ENCODE peak calls at places on chromosomes 11 and 22, in seven cellular contexts. One of them, this sample, is unnamed.
A peak's percentile ranks its signal among the peaks of the same experiment; 100 is the strongest.

GRCh38 chr22:20729194-20729593 is 44.7 kb upstream of the SERPIND1 start:
- DNase-seq in fibroblast of lung: no peak
- DNase-seq in NCI-H345: no peak
- DNase-seq in H1: no peak
- DNase-seq in RCC 7860: no peak
- DNase-seq in EL: no peak
- DNase-seq in central memory CD4-positive, alpha-beta T cell: no peak
- DNase-seq in this sample: no peak

GRCh38 chr22:31818481-31819392 is 64.9 kb downstream of the DEPDC5 start:
- DNase-seq in RCC 7860: peak; percentile 70
- DNase-seq in EL: peak; percentile 18
- DNase-seq in fibroblast of lung: peak; percentile 68
- DNase-seq in NCI-H345: no peak
- DNase-seq in H1: no peak
- DNase-seq in central memory CD4-positive, alpha-beta T cell: no peak
- DNase-seq in this sample: no peak

GRCh38 chr22:44093791-44094190 is 69.7 kb downstream of the PARVB start:
- DNase-seq in fibroblast of lung: no peak
- DNase-seq in NCI-H345: no peak
- DNase-seq in central memory CD4-positive, alpha-beta T cell: no peak
- DNase-seq in H1: no peak
- DNase-seq in EL: no peak
- DNase-seq in RCC 7860: no peak
- DNase-seq in this sample: no peak

GRCh38 chr11:113817162-113817561 is 37.6 kb downstream of the CLDN25 start:
- DNase-seq in NCI-H345: no peak
- DNase-seq in H1: no peak
- DNase-seq in central memory CD4-positive, alpha-beta T cell: no peak
- DNase-seq in RCC 7860: no peak
- DNase-seq in EL: no peak
- DNase-seq in fibroblast of lung: peak; percentile 25
- DNase-seq in this sample: no peak

GRCh38 chr11:47269829-47270305 is at the start of gene MADD:
- DNase-seq in RCC 7860: peak; percentile 48
- DNase-seq in NCI-H345: peak; percentile 89
- DNase-seq in EL: peak; percentile 89
- DNase-seq in H1: no peak
- DNase-seq in fibroblast of lung: peak; percentile 73
- DNase-seq in central memory CD4-positive, alpha-beta T cell: peak; percentile 89
- DNase-seq in this sample: peak; percentile 88

GRCh38 chr22:24208012-24208749 is 26.9 kb downstream of the SUSD2 start:
- DNase-seq in RCC 7860: peak; percentile 62
- DNase-seq in central memory CD4-positive, alpha-beta T cell: no peak
- DNase-seq in H1: no peak
- DNase-seq in NCI-H345: no peak
- DNase-seq in EL: peak; percentile 96
- DNase-seq in fibroblast of lung: peak; percentile 99
- DNase-seq in this sample: no peak

GRCh38 chr11:25163421-25163820 is 666.6 kb downstream of the LUZP2 start:
- DNase-seq in RCC 7860: no peak
- DNase-seq in EL: no peak
- DNase-seq in fibroblast of lung: peak; percentile 84
- DNase-seq in NCI-H345: no peak
- DNase-seq in central memory CD4-positive, alpha-beta T cell: no peak
- DNase-seq in H1: no peak
- DNase-seq in this sample: no peak

GRCh38 chr11:83192846-83193245 is 666 bp upstream of the ANKRD42 start:
- DNase-seq in RCC 7860: no peak
- DNase-seq in central memory CD4-positive, alpha-beta T cell: no peak
- DNase-seq in fibroblast of lung: no peak
- DNase-seq in H1: no peak
- DNase-seq in NCI-H345: no peak
- DNase-seq in EL: no peak
- DNase-seq in this sample: no peak

GRCh38 chr22:39518996-39519680 is 1.2 kb upstream of the ATF4 start:
- DNase-seq in EL: no peak
- DNase-seq in H1: no peak
- DNase-seq in central memory CD4-positive, alpha-beta T cell: no peak
- DNase-seq in NCI-H345: no peak
- DNase-seq in RCC 7860: peak; percentile 31
- DNase-seq in fibroblast of lung: peak; percentile 46
- DNase-seq in this sample: no peak

GRCh38 chr11:78315724-78316123 is 101.9 kb downstream of the GAB2 start:
- DNase-seq in fibroblast of lung: no peak
- DNase-seq in H1: no peak
- DNase-seq in RCC 7860: no peak
- DNase-seq in central memory CD4-positive, alpha-beta T cell: no peak
- DNase-seq in NCI-H345: no peak
- DNase-seq in EL: no peak
- DNase-seq in this sample: no peak

GRCh38 chr11:123451183-123451907 is 21.3 kb downstream of the GRAMD1B start:
- DNase-seq in central memory CD4-positive, alpha-beta T cell: no peak
- DNase-seq in RCC 7860: no peak
- DNase-seq in NCI-H345: no peak
- DNase-seq in H1: no peak
- DNase-seq in EL: no peak
- DNase-seq in fibroblast of lung: no peak
- DNase-seq in this sample: no peak

GRCh38 chr11:113377606-113378005 is 10.0 kb upstream of the ANKK1 start:
- DNase-seq in fibroblast of lung: peak; percentile 45
- DNase-seq in H1: no peak
- DNase-seq in NCI-H345: no peak
- DNase-seq in EL: no peak
- DNase-seq in central memory CD4-positive, alpha-beta T cell: no peak
- DNase-seq in RCC 7860: no peak
- DNase-seq in this sample: no peak

GRCh38 chr11:117019871-117020270 is 78.4 kb downstream of the SIK3 start:
- DNase-seq in fibroblast of lung: no peak
- DNase-seq in RCC 7860: no peak
- DNase-seq in central memory CD4-positive, alpha-beta T cell: no peak
- DNase-seq in EL: no peak
- DNase-seq in H1: no peak
- DNase-seq in NCI-H345: no peak
- DNase-seq in this sample: no peak

GRCh38 chr11:120121336-120121735 is 16.6 kb downstream of the TRIM29 start:
- DNase-seq in fibroblast of lung: no peak
- DNase-seq in RCC 7860: no peak
- DNase-seq in NCI-H345: no peak
- DNase-seq in H1: no peak
- DNase-seq in EL: no peak
- DNase-seq in central memory CD4-positive, alpha-beta T cell: no peak
- DNase-seq in this sample: no peak

GRCh38 chr11:623999-624704 is 603 bp downstream of the CDHR5 start:
- DNase-seq in NCI-H345: no peak
- DNase-seq in EL: peak; percentile 47
- DNase-seq in fibroblast of lung: no peak
- DNase-seq in central memory CD4-positive, alpha-beta T cell: no peak
- DNase-seq in RCC 7860: no peak
- DNase-seq in H1: no peak
- DNase-seq in this sample: no peak

GRCh38 chr11:57463596-57464342 is 3.4 kb downstream of the RTN4RL2 start:
- DNase-seq in NCI-H345: no peak
- DNase-seq in H1: no peak
- DNase-seq in RCC 7860: no peak
- DNase-seq in fibroblast of lung: no peak
- DNase-seq in central memory CD4-positive, alpha-beta T cell: no peak
- DNase-seq in EL: no peak
- DNase-seq in this sample: no peak

GRCh38 chr22:19955241-19956128 is 13.9 kb upstream of the TXNRD2 start:
- DNase-seq in fibroblast of lung: no peak
- DNase-seq in RCC 7860: no peak
- DNase-seq in NCI-H345: peak; percentile 1
- DNase-seq in H1: no peak
- DNase-seq in central memory CD4-positive, alpha-beta T cell: no peak
- DNase-seq in EL: no peak
- DNase-seq in this sample: no peak

GRCh38 chr11:6196396-6196795 is 2.6 kb upstream of the OR52W1 start:
- DNase-seq in fibroblast of lung: no peak
- DNase-seq in H1: no peak
- DNase-seq in central memory CD4-positive, alpha-beta T cell: no peak
- DNase-seq in NCI-H345: no peak
- DNase-seq in EL: no peak
- DNase-seq in RCC 7860: no peak
- DNase-seq in this sample: no peak

GRCh38 chr22:19762315-19763140 is 1.9 kb downstream of the TBX1 start:
- DNase-seq in fibroblast of lung: no peak
- DNase-seq in H1: no peak
- DNase-seq in RCC 7860: no peak
- DNase-seq in NCI-H345: no peak
- DNase-seq in central memory CD4-positive, alpha-beta T cell: no peak
- DNase-seq in EL: no peak
- DNase-seq in this sample: no peak

GRCh38 chr11:3155216-3155615 is 9.9 kb downstream of the OSBPL5 start:
- DNase-seq in central memory CD4-positive, alpha-beta T cell: no peak
- DNase-seq in RCC 7860: no peak
- DNase-seq in fibroblast of lung: no peak
- DNase-seq in H1: no peak
- DNase-seq in NCI-H345: no peak
- DNase-seq in EL: no peak
- DNase-seq in this sample: no peak

GRCh38 chr11:119845756-119846155 is 116.8 kb upstream of the NECTIN1 start:
- DNase-seq in fibroblast of lung: no peak
- DNase-seq in H1: no peak
- DNase-seq in central memory CD4-positive, alpha-beta T cell: no peak
- DNase-seq in NCI-H345: no peak
- DNase-seq in EL: no peak
- DNase-seq in RCC 7860: no peak
- DNase-seq in this sample: no peak

GRCh38 chr11:80441821-80442220 is 1001.0 kb upstream of the TENM4 start:
- DNase-seq in H1: no peak
- DNase-seq in NCI-H345: no peak
- DNase-seq in fibroblast of lung: peak; percentile 2
- DNase-seq in EL: no peak
- DNase-seq in RCC 7860: no peak
- DNase-seq in central memory CD4-positive, alpha-beta T cell: no peak
- DNase-seq in this sample: no peak

GRCh38 chr11:626475-627272 is at the start of gene SCT:
- DNase-seq in RCC 7860: no peak
- DNase-seq in NCI-H345: no peak
- DNase-seq in fibroblast of lung: no peak
- DNase-seq in EL: no peak
- DNase-seq in H1: no peak
- DNase-seq in central memory CD4-positive, alpha-beta T cell: no peak
- DNase-seq in this sample: no peak

GRCh38 chr11:66371627-66372415 is at the start of gene SLC29A2:
- DNase-seq in H1: peak; percentile 92
- DNase-seq in NCI-H345: peak; percentile 98
- DNase-seq in fibroblast of lung: no peak
- DNase-seq in central memory CD4-positive, alpha-beta T cell: peak; percentile 70
- DNase-seq in RCC 7860: no peak
- DNase-seq in EL: no peak
- DNase-seq in this sample: peak; percentile 85

GRCh38 chr11:130548491-130548833 is 100.0 kb downstream of the ADAMTS15 start:
- DNase-seq in EL: peak; percentile 25
- DNase-seq in fibroblast of lung: no peak
- DNase-seq in H1: no peak
- DNase-seq in RCC 7860: peak; percentile 20
- DNase-seq in NCI-H345: no peak
- DNase-seq in central memory CD4-positive, alpha-beta T cell: no peak
- DNase-seq in this sample: no peak